ENCODE peak calls at places on chromosomes 16 and 17, in nine cellular contexts. One of them, this sample, is unnamed.

GRCh38 chr16:80346160-80346632 is 194.6 kb upstream of the DYNLRB2 start:
- DNase-seq in Peyer's patch: no peak
- DNase-seq in pancreas: no peak
- DNase-seq in tibial nerve: no peak
- DNase-seq in AG04450: no peak
- DNase-seq in adipocyte: peak; percentile 68
- DNase-seq in thoracic aorta: no peak
- DNase-seq in H9: no peak
- DNase-seq in CD4-positive, CD25-positive, alpha-beta regulatory T cell: no peak
- DNase-seq in this sample: no peak

GRCh38 chr17:29177871-29178749 is 2.1 kb downstream of the MYO18A start:
- DNase-seq in Peyer's patch: peak; percentile 15
- DNase-seq in pancreas: no peak
- DNase-seq in tibial nerve: no peak
- DNase-seq in AG04450: no peak
- DNase-seq in adipocyte: peak; percentile 13
- DNase-seq in thoracic aorta: no peak
- DNase-seq in H9: peak; percentile 40
- DNase-seq in CD4-positive, CD25-positive, alpha-beta regulatory T cell: no peak
- DNase-seq in this sample: no peak

GRCh38 chr17:64706224-64707076 is 44.3 kb upstream of the SMURF2 start:
- DNase-seq in Peyer's patch: no peak
- DNase-seq in pancreas: no peak
- DNase-seq in tibial nerve: no peak
- DNase-seq in AG04450: no peak
- DNase-seq in adipocyte: no peak
- DNase-seq in thoracic aorta: no peak
- DNase-seq in H9: no peak
- DNase-seq in CD4-positive, CD25-positive, alpha-beta regulatory T cell: no peak
- DNase-seq in this sample: peak; percentile 92

GRCh38 chr17:48907713-48908046 is 527 bp upstream of the UBE2Z start:
- DNase-seq in Peyer's patch: no peak
- DNase-seq in pancreas: no peak
- DNase-seq in tibial nerve: no peak
- DNase-seq in AG04450: no peak
- DNase-seq in adipocyte: peak; percentile 68
- DNase-seq in thoracic aorta: no peak
- DNase-seq in H9: no peak
- DNase-seq in CD4-positive, CD25-positive, alpha-beta regulatory T cell: no peak
- DNase-seq in this sample: no peak

GRCh38 chr17:39634384-39634871 is 2.5 kb upstream of the STARD3 start:
- DNase-seq in Peyer's patch: no peak
- DNase-seq in pancreas: no peak
- DNase-seq in tibial nerve: no peak
- DNase-seq in AG04450: no peak
- DNase-seq in adipocyte: peak; percentile 83
- DNase-seq in thoracic aorta: no peak
- DNase-seq in H9: no peak
- DNase-seq in CD4-positive, CD25-positive, alpha-beta regulatory T cell: peak; percentile 46
- DNase-seq in this sample: peak; percentile 50

GRCh38 chr16:2964416-2965223 is 545 bp downstream of the KREMEN2 start:
- DNase-seq in Peyer's patch: peak; percentile 68
- DNase-seq in pancreas: peak; percentile 73
- DNase-seq in tibial nerve: no peak
- DNase-seq in AG04450: no peak
- DNase-seq in adipocyte: no peak
- DNase-seq in thoracic aorta: no peak
- DNase-seq in H9: peak; percentile 98
- DNase-seq in CD4-positive, CD25-positive, alpha-beta regulatory T cell: peak; percentile 50
- DNase-seq in this sample: peak; percentile 93

GRCh38 chr17:66782866-66783265 is 52.1 kb upstream of the CACNG5 start:
- DNase-seq in Peyer's patch: no peak
- DNase-seq in pancreas: no peak
- DNase-seq in tibial nerve: no peak
- DNase-seq in AG04450: no peak
- DNase-seq in adipocyte: no peak
- DNase-seq in thoracic aorta: no peak
- DNase-seq in H9: peak; percentile 22
- DNase-seq in CD4-positive, CD25-positive, alpha-beta regulatory T cell: no peak
- DNase-seq in this sample: no peak

GRCh38 chr17:11485802-11486421 is 112.4 kb upstream of the DNAH9 start:
- DNase-seq in Peyer's patch: no peak
- DNase-seq in pancreas: no peak
- DNase-seq in tibial nerve: no peak
- DNase-seq in AG04450: no peak
- DNase-seq in adipocyte: no peak
- DNase-seq in thoracic aorta: no peak
- DNase-seq in H9: no peak
- DNase-seq in CD4-positive, CD25-positive, alpha-beta regulatory T cell: no peak
- DNase-seq in this sample: no peak

GRCh38 chr17:76234354-76234679 is 6.0 kb downstream of the RNF157 start:
- DNase-seq in Peyer's patch: no peak
- DNase-seq in pancreas: no peak
- DNase-seq in tibial nerve: no peak
- DNase-seq in AG04450: no peak
- DNase-seq in adipocyte: no peak
- DNase-seq in thoracic aorta: no peak
- DNase-seq in H9: no peak
- DNase-seq in CD4-positive, CD25-positive, alpha-beta regulatory T cell: no peak
- DNase-seq in this sample: no peak

GRCh38 chr17:19316756-19317358 is 45.7 kb downstream of the B9D1 start:
- DNase-seq in Peyer's patch: no peak
- DNase-seq in pancreas: no peak
- DNase-seq in tibial nerve: no peak
- DNase-seq in AG04450: no peak
- DNase-seq in adipocyte: peak; percentile 28
- DNase-seq in thoracic aorta: no peak
- DNase-seq in H9: no peak
- DNase-seq in CD4-positive, CD25-positive, alpha-beta regulatory T cell: no peak
- DNase-seq in this sample: no peak

GRCh38 chr17:18205861-18206260 is 19.6 kb upstream of the LLGL1 start:
- DNase-seq in Peyer's patch: no peak
- DNase-seq in pancreas: no peak
- DNase-seq in tibial nerve: no peak
- DNase-seq in AG04450: no peak
- DNase-seq in adipocyte: no peak
- DNase-seq in thoracic aorta: no peak
- DNase-seq in H9: no peak
- DNase-seq in CD4-positive, CD25-positive, alpha-beta regulatory T cell: no peak
- DNase-seq in this sample: no peak

GRCh38 chr17:44004761-44005526 is 522 bp downstream of the NAGS start:
- DNase-seq in Peyer's patch: no peak
- DNase-seq in pancreas: peak; percentile 52
- DNase-seq in tibial nerve: no peak
- DNase-seq in AG04450: no peak
- DNase-seq in adipocyte: no peak
- DNase-seq in thoracic aorta: no peak
- DNase-seq in H9: peak; percentile 73
- DNase-seq in CD4-positive, CD25-positive, alpha-beta regulatory T cell: peak; percentile 22
- DNase-seq in this sample: no peak

GRCh38 chr17:48494335-48494734 is 36.5 kb downstream of the HOXB1 start:
- DNase-seq in Peyer's patch: no peak
- DNase-seq in pancreas: no peak
- DNase-seq in tibial nerve: no peak
- DNase-seq in AG04450: no peak
- DNase-seq in adipocyte: no peak
- DNase-seq in thoracic aorta: no peak
- DNase-seq in H9: no peak
- DNase-seq in CD4-positive, CD25-positive, alpha-beta regulatory T cell: no peak
- DNase-seq in this sample: no peak

GRCh38 chr17:79800325-79801155 is 3.7 kb upstream of the CBX8 start:
- DNase-seq in Peyer's patch: no peak
- DNase-seq in pancreas: no peak
- DNase-seq in tibial nerve: no peak
- DNase-seq in AG04450: no peak
- DNase-seq in adipocyte: no peak
- DNase-seq in thoracic aorta: no peak
- DNase-seq in H9: peak; percentile 93
- DNase-seq in CD4-positive, CD25-positive, alpha-beta regulatory T cell: no peak
- DNase-seq in this sample: peak; percentile 92

GRCh38 chr16:76583466-76583865 is 306.3 kb downstream of the CNTNAP4 start:
- DNase-seq in Peyer's patch: no peak
- DNase-seq in pancreas: peak; percentile 22
- DNase-seq in tibial nerve: peak; percentile 12
- DNase-seq in AG04450: no peak
- DNase-seq in adipocyte: peak; percentile 17
- DNase-seq in thoracic aorta: no peak
- DNase-seq in H9: no peak
- DNase-seq in CD4-positive, CD25-positive, alpha-beta regulatory T cell: no peak
- DNase-seq in this sample: peak; percentile 74

GRCh38 chr17:7048968-7049367 is 5.1 kb upstream of the SLC16A11 start:
- DNase-seq in Peyer's patch: no peak
- DNase-seq in pancreas: no peak
- DNase-seq in tibial nerve: no peak
- DNase-seq in AG04450: no peak
- DNase-seq in adipocyte: no peak
- DNase-seq in thoracic aorta: no peak
- DNase-seq in H9: no peak
- DNase-seq in CD4-positive, CD25-positive, alpha-beta regulatory T cell: no peak
- DNase-seq in this sample: no peak

GRCh38 chr17:153851-154250 is 16.5 kb downstream of the SCGB1C2 start:
- DNase-seq in Peyer's patch: no peak
- DNase-seq in pancreas: no peak
- DNase-seq in tibial nerve: no peak
- DNase-seq in AG04450: no peak
- DNase-seq in adipocyte: no peak
- DNase-seq in thoracic aorta: no peak
- DNase-seq in H9: no peak
- DNase-seq in CD4-positive, CD25-positive, alpha-beta regulatory T cell: no peak
- DNase-seq in this sample: no peak

GRCh38 chr17:70523407-70523806 is 354.1 kb downstream of the KCNJ2 start:
- DNase-seq in Peyer's patch: no peak
- DNase-seq in pancreas: no peak
- DNase-seq in tibial nerve: no peak
- DNase-seq in AG04450: no peak
- DNase-seq in adipocyte: no peak
- DNase-seq in thoracic aorta: no peak
- DNase-seq in H9: no peak
- DNase-seq in CD4-positive, CD25-positive, alpha-beta regulatory T cell: no peak
- DNase-seq in this sample: no peak

GRCh38 chr17:70521821-70522256 is 352.5 kb downstream of the KCNJ2 start:
- DNase-seq in Peyer's patch: no peak
- DNase-seq in pancreas: peak; percentile 46
- DNase-seq in tibial nerve: peak; percentile 57
- DNase-seq in AG04450: no peak
- DNase-seq in adipocyte: no peak
- DNase-seq in thoracic aorta: no peak
- DNase-seq in H9: no peak
- DNase-seq in CD4-positive, CD25-positive, alpha-beta regulatory T cell: no peak
- DNase-seq in this sample: peak; percentile 2

GRCh38 chr17:70517808-70518207 is 348.5 kb downstream of the KCNJ2 start:
- DNase-seq in Peyer's patch: no peak
- DNase-seq in pancreas: no peak
- DNase-seq in tibial nerve: no peak
- DNase-seq in AG04450: no peak
- DNase-seq in adipocyte: no peak
- DNase-seq in thoracic aorta: no peak
- DNase-seq in H9: no peak
- DNase-seq in CD4-positive, CD25-positive, alpha-beta regulatory T cell: no peak
- DNase-seq in this sample: no peak

GRCh38 chr17:70520447-70520846 is 351.1 kb downstream of the KCNJ2 start:
- DNase-seq in Peyer's patch: no peak
- DNase-seq in pancreas: no peak
- DNase-seq in tibial nerve: no peak
- DNase-seq in AG04450: no peak
- DNase-seq in adipocyte: no peak
- DNase-seq in thoracic aorta: no peak
- DNase-seq in H9: no peak
- DNase-seq in CD4-positive, CD25-positive, alpha-beta regulatory T cell: no peak
- DNase-seq in this sample: no peak

GRCh38 chr17:70519300-70519699 is 350.0 kb downstream of the KCNJ2 start:
- DNase-seq in Peyer's patch: no peak
- DNase-seq in pancreas: no peak
- DNase-seq in tibial nerve: no peak
- DNase-seq in AG04450: no peak
- DNase-seq in adipocyte: no peak
- DNase-seq in thoracic aorta: no peak
- DNase-seq in H9: no peak
- DNase-seq in CD4-positive, CD25-positive, alpha-beta regulatory T cell: no peak
- DNase-seq in this sample: no peak
- H3K9me3 ChIP-seq in Peyer's patch: no peaks in the 10 kb centered on the region
- H3K9me3 ChIP-seq in pancreas: no peaks in the 10 kb centered on the region
- H3K9me3 ChIP-seq in tibial nerve: no peaks in the 10 kb centered on the region
- H3K9me3 ChIP-seq in AG04450: no peaks in the 10 kb centered on the region
- H3K9me3 ChIP-seq in adipocyte: no peaks in the 10 kb centered on the region
- H3K9me3 ChIP-seq in thoracic aorta: no peaks in the 10 kb centered on the region
- H3K9me3 ChIP-seq in H9: no peaks in the 10 kb centered on the region
- H3K9me3 ChIP-seq in CD4-positive, CD25-positive, alpha-beta regulatory T cell: no peaks in the 10 kb centered on the region
- H3K9me3 ChIP-seq in this sample: no peaks in the 10 kb centered on the region

GRCh38 chr17:74137416-74137815 is 66.1 kb upstream of the RPL38 start:
- DNase-seq in Peyer's patch: no peak
- DNase-seq in pancreas: no peak
- DNase-seq in tibial nerve: no peak
- DNase-seq in AG04450: no peak
- DNase-seq in adipocyte: no peak
- DNase-seq in thoracic aorta: no peak
- DNase-seq in H9: peak; percentile 8
- DNase-seq in CD4-positive, CD25-positive, alpha-beta regulatory T cell: no peak
- DNase-seq in this sample: no peak
- H3K9me3 ChIP-seq in Peyer's patch: no peaks in the 10 kb centered on the region
- H3K9me3 ChIP-seq in pancreas: no peaks in the 10 kb centered on the region
- H3K9me3 ChIP-seq in tibial nerve: no peaks in the 10 kb centered on the region
- H3K9me3 ChIP-seq in AG04450: peaks cover 3% of the 10 kb centered on the region
- H3K9me3 ChIP-seq in adipocyte: peaks cover 29% of the 10 kb centered on the region
- H3K9me3 ChIP-seq in thoracic aorta: peaks cover 2% of the 10 kb centered on the region
- H3K9me3 ChIP-seq in H9: no peaks in the 10 kb centered on the region
- H3K9me3 ChIP-seq in CD4-positive, CD25-positive, alpha-beta regulatory T cell: peaks cover 14% of the 10 kb centered on the region
- H3K9me3 ChIP-seq in this sample: peaks cover 10% of the 10 kb centered on the region

GRCh38 chr16:56889206-56889605 is 24.2 kb downstream of the SLC12A3 start:
- DNase-seq in Peyer's patch: no peak
- DNase-seq in pancreas: no peak
- DNase-seq in tibial nerve: no peak
- DNase-seq in AG04450: no peak
- DNase-seq in adipocyte: no peak
- DNase-seq in thoracic aorta: no peak
- DNase-seq in H9: no peak
- DNase-seq in CD4-positive, CD25-positive, alpha-beta regulatory T cell: no peak
- DNase-seq in this sample: no peak
- H3K9me3 ChIP-seq in Peyer's patch: no peaks in the 10 kb centered on the region
- H3K9me3 ChIP-seq in pancreas: no peaks in the 10 kb centered on the region
- H3K9me3 ChIP-seq in tibial nerve: no peaks in the 10 kb centered on the region
- H3K9me3 ChIP-seq in AG04450: no peaks in the 10 kb centered on the region
- H3K9me3 ChIP-seq in adipocyte: no peaks in the 10 kb centered on the region
- H3K9me3 ChIP-seq in thoracic aorta: no peaks in the 10 kb centered on the region
- H3K9me3 ChIP-seq in H9: peaks cover 11% of the 10 kb centered on the region
- H3K9me3 ChIP-seq in CD4-positive, CD25-positive, alpha-beta regulatory T cell: no peaks in the 10 kb centered on the region
- H3K9me3 ChIP-seq in this sample: no peaks in the 10 kb centered on the region

DNA sequence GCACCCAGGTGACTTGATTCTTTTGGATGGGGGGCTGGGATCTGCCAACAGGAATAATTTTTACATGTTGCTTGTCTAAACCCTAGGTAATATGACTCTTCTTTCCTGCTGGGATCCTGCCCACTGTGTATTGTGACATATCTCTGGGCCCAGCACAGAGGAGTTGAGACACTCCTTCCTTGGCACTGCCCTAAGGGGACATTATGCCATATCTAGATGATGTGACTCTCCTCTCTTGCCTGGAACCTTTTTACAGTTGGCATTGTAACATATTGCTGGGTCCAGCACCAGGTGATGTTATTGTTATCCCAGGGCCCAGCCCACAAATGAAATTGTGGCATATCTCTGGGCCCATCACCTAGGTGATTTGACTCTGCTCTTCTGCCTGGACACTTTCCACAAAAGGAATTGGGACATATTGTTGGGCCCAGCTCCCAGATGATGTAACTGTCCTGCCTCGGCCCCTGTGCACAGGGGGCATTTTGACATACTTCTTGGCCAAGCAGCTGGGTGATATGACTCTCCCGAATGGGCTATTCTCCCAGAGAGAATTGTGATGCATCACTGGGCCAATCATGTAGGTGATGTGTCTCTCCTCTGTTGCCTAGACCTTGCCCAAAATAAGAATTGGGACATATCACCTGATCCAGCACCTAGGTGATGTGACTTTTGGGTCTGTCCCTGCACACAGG is 1837.7 kb downstream of the TP53TG3F start:
- DNase-seq in Peyer's patch: no peak
- DNase-seq in pancreas: no peak
- DNase-seq in tibial nerve: no peak
- DNase-seq in AG04450: no peak
- DNase-seq in adipocyte: no peak
- DNase-seq in thoracic aorta: no peak
- DNase-seq in H9: no peak
- DNase-seq in CD4-positive, CD25-positive, alpha-beta regulatory T cell: no peak
- DNase-seq in this sample: no peak
- H3K9me3 ChIP-seq in Peyer's patch: no peaks in the 10 kb centered on the region
- H3K9me3 ChIP-seq in pancreas: no peaks in the 10 kb centered on the region
- H3K9me3 ChIP-seq in tibial nerve: no peaks in the 10 kb centered on the region
- H3K9me3 ChIP-seq in AG04450: peaks cover 18% of the 10 kb centered on the region
- H3K9me3 ChIP-seq in adipocyte: no peaks in the 10 kb centered on the region
- H3K9me3 ChIP-seq in thoracic aorta: no peaks in the 10 kb centered on the region
- H3K9me3 ChIP-seq in H9: peaks cover 84% of the 10 kb centered on the region
- H3K9me3 ChIP-seq in CD4-positive, CD25-positive, alpha-beta regulatory T cell: no peaks in the 10 kb centered on the region
- H3K9me3 ChIP-seq in this sample: peaks cover 28% of the 10 kb centered on the region